ENCODE peak calls at places on chromosomes 12 and 14, in six cellular contexts. G, H, K, S, W and P are unnamed samples.
A peak's percentile ranks its signal among the peaks of the same experiment; 100 is the strongest.

GRCh38 chr12:132118876-132119275 is 25.2 kb downstream of the DDX51 start:
- DNase-seq in G (no peak), H (no peak), K (no peak), S (peak; percentile 34), W (no peak), P (no peak)

GRCh38 chr14:64503184-64503433 is 529 bp downstream of the ZBTB25 start:
- DNase-seq in G (no peak), H (no peak), K (no peak), S (peak; percentile 22), W (no peak), P (no peak)

GRCh38 chr12:54358620-54358944 is 5.7 kb downstream of the GPR84 start:
- DNase-seq in G (no peak), H (no peak), K (no peak), S (no peak), W (no peak), P (no peak)

GRCh38 chr14:25049127-25049558 is 804 bp downstream of the STXBP6 start:
- DNase-seq in G (no peak), H (no peak), K (no peak), S (peak; percentile 45), W (peak; percentile 59), P (no peak)

GRCh38 chr14:61582815-61583214 is 112.5 kb upstream of the HIF1A start:
- DNase-seq in G (no peak), H (no peak), K (no peak), S (no peak), W (no peak), P (no peak)

GRCh38 chr12:6538420-6539275 is 4.3 kb downstream of the GAPDH start:
- DNase-seq in G (no peak), H (no peak), K (no peak), S (peak; percentile 49), W (no peak), P (no peak)

GRCh38 chr12:103680591-103681065 is 93.6 kb downstream of the STAB2 start:
- DNase-seq in G (no peak), H (no peak), K (no peak), S (no peak), W (no peak), P (no peak)

GRCh38 chr12:24596768-24597388 is 352.0 kb downstream of the BCAT1 start:
- DNase-seq in G (no peak), H (no peak), K (no peak), S (peak; percentile 74), W (no peak), P (no peak)

GRCh38 chr12:53770281-53770680 is 18.5 kb upstream of the CISTR start:
- DNase-seq in G (no peak), H (no peak), K (peak; percentile 84), S (no peak), W (no peak), P (no peak)

GRCh38 chr12:93247313-93248057 is 130.2 kb upstream of the NUDT4 start:
- DNase-seq in G (no peak), H (no peak), K (no peak), S (no peak), W (no peak), P (no peak)

GRCh38 chr14:23725980-23726746 is 90.0 kb downstream of the DHRS2 start:
- DNase-seq in G (no peak), H (no peak), K (no peak), S (no peak), W (peak; percentile 51), P (no peak)

GRCh38 chr14:100587763-100588411 is 670 bp upstream of the BEGAIN start:
- DNase-seq in G (no peak), H (no peak), K (no peak), S (no peak), W (peak; percentile 63), P (peak; percentile 45)

GRCh38 chr14:67077914-67078313 is 111.3 kb upstream of the GARIN2 start:
- DNase-seq in G (no peak), H (no peak), K (no peak), S (no peak), W (no peak), P (no peak)

GRCh38 chr12:13745100-13745678 is 236.2 kb downstream of the GRIN2B start:
- DNase-seq in G (no peak), H (no peak), K (no peak), S (no peak), W (no peak), P (no peak)

GRCh38 chr14:99758121-99758871 is 34.9 kb upstream of the EML1 start:
- DNase-seq in G (no peak), H (no peak), K (peak; percentile 89), S (peak; percentile 74), W (peak; percentile 52), P (no peak)

GRCh38 chr14:24231263-24232120 is 675 bp downstream of the NEDD8 start:
- DNase-seq in G (no peak), H (no peak), K (no peak), S (peak; percentile 76), W (no peak), P (no peak)

GRCh38 chr14:35866595-35867279 is 40.6 kb downstream of the BRMS1L start:
- DNase-seq in G (no peak), H (no peak), K (peak; percentile 34), S (no peak), W (no peak), P (no peak)

GRCh38 chr12:121668750-121669524 is 517 bp downstream of the MORN3 start:
- DNase-seq in G (no peak), H (no peak), K (no peak), S (peak; percentile 92), W (no peak), P (no peak)

GRCh38 chr12:20174776-20175175 is 193.6 kb upstream of the PDE3A start:
- DNase-seq in G (no peak), H (no peak), K (no peak), S (no peak), W (no peak), P (no peak)

GRCh38 chr12:47850153-47851084 is 30.7 kb upstream of the HDAC7 start:
- DNase-seq in G (no peak), H (no peak), K (no peak), S (peak; percentile 32), W (no peak), P (no peak)

GRCh38 chr12:28578833-28579252 is 388.6 kb downstream of the CCDC91 start:
- DNase-seq in G (no peak), H (no peak), K (peak; percentile 17), S (no peak), W (no peak), P (no peak)

GRCh38 chr14:52473557-52473956 is 78.7 kb downstream of the TXNDC16 start:
- DNase-seq in G (no peak), H (no peak), K (no peak), S (peak; percentile 38), W (no peak), P (no peak)

GRCh38 chr12:79725987-79726386 is 35.2 kb upstream of the PAWR start:
- DNase-seq in G (no peak), H (no peak), K (peak; percentile 86), S (no peak), W (no peak), P (no peak)

GRCh38 chr12:19671695-19672094 is 232.4 kb downstream of the AEBP2 start:
- DNase-seq in G (no peak), H (no peak), K (no peak), S (no peak), W (no peak), P (no peak)

DNA sequence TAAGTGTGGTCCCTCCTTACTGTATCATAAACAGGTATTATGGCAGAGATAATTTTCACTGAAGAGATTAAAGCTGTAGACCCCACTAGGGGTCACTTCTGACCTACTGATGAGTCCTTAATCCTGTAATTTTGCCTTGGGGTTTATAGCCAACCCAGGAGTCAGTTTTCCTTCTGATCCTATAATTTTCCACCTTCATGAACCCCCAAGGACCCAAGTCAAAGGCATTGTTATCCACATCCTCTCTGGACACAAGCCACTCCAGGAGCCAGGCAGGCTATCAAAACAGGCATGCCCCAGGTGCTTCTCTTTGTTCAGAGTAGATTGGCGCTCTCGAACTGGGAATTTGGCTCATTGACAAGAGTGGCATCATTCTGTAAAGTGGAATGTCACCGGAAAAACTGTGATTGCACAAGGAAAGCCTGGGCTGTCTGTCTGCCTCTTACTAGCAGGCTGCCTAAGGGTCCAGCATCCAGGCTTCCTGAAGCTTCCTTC is 1523.3 kb upstream of the FLRT2 start:
- DNase-seq in G (no peak), H (no peak), K (no peak), S (peak; percentile 33), W (no peak), P (no peak)
- TF ChIP-seq CTCF in G (no peak), H (peak; percentile 27), K (peak; percentile 34), S (peak; percentile 53), W (no peak), P (no peak)

DNA sequence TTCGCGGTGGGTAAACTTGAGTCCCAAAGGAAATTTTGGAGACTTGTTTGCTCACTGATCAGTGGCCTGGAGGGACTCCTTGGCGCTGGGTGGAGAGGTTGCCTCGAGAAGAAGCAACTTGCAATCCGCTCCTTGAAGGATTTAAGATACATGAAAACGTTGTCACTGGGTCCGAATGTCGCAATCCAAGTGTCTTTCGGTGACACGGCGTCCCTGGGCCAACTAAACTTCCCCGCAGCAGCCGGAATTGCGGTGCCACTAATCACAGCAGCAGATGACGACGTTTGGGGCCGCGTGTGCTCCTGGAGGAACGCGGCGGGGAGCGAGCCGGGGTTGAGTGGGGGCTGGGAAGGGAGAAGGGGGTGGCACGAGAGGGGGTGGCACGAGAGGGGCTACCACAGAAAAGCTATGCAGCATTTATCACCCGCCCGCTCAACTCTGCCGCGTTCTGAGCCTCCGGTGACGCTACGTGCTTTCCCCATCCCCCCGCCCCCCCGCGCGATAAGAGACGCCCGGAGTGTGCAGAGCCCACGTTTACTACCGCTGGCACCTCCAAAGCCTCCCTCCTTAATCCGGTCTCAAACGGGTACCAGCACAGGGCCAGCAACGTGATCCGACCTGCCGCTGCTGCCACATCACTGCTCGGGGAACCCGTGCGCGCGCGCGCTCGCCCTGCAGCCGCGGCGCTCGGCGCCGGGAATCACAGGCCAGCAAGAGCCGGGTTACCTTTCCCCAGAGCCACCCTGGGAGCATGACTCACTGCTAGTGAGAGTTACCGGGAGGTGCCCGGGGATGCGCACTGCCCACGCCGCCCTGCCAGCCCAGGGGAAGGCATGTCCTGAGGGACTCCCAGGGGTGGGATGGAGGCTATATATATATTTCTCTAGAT is 858 bp upstream of the BHLHE41 start:
- DNase-seq in G (peak; percentile 84), H (no peak), K (peak; percentile 82), S (peak; percentile 82), W (peak; percentile 93), P (peak; percentile 89)
- H3K27ac ChIP-seq in G (peak overlapping the region; percentile 91), H (no peak overlapping the region), K (no peak overlapping the region), S (no peak overlapping the region), W (peak overlapping the region; percentile 82), P (peak overlapping the region; percentile 84)

GRCh38 chr12:123111498-123112165 is 39.3 kb downstream of the PITPNM2 start:
- DNase-seq in G (no peak), H (no peak), K (no peak), S (no peak), W (no peak), P (no peak)
- H3K4me1 ChIP-seq in G (no peaks in the 10 kb centered on the region), H (peaks cover 5% of the 10 kb centered on the region), K (peaks cover 4% of the 10 kb centered on the region), S (no peaks in the 10 kb centered on the region), W (peaks cover 22% of the 10 kb centered on the region), P (peaks cover 48% of the 10 kb centered on the region)

GRCh38 chr14:93046696-93047050 is 69.1 kb downstream of the ITPK1 start:
- DNase-seq in G (no peak), H (no peak), K (no peak), S (peak; percentile 31), W (no peak), P (no peak)
- TF ChIP-seq CTCF in G (no peak), H (peak; percentile 10), K (no peak), S (peak; percentile 14), W (no peak), P (no peak)